ENCODE peak calls at places on chromosomes 3 and 15, in seven cellular contexts. N, T, F, D, K, H and S are unnamed samples.

GRCh38 chr3:154430014-154430413 is at the start of gene GPR149:
- DNase-seq in N (no peak), T (no peak), F (no peak), D (no peak), K (peak; percentile 72), H (no peak), S (no peak)

GRCh38 chr3:184234224-184234623 is 4.8 kb downstream of the VWA5B2 start:
- DNase-seq in N (no peak), T (peak; percentile 90), F (peak; percentile 77), D (peak; percentile 26), K (no peak), H (peak; percentile 41), S (no peak)

GRCh38 chr15:64635486-64635815 is 139.9 kb downstream of the RBPMS2 start:
- DNase-seq in N (no peak), T (peak; percentile 42), F (peak; percentile 79), D (no peak), K (no peak), H (peak; percentile 83), S (no peak)

GRCh38 chr15:73781038-73781925 is 28.1 kb upstream of the INSYN1 start:
- DNase-seq in N (no peak), T (peak; percentile 36), F (peak; percentile 45), D (no peak), K (peak; percentile 56), H (peak; percentile 33), S (no peak)

GRCh38 chr15:66835558-66835878 is 133.5 kb downstream of the SMAD6 start:
- DNase-seq in N (no peak), T (no peak), F (peak; percentile 69), D (no peak), K (no peak), H (no peak), S (no peak)

GRCh38 chr15:96326551-96327154 is 3.8 kb upstream of the NR2F2 start:
- DNase-seq in N (no peak), T (no peak), F (peak; percentile 73), D (peak; percentile 25), K (peak; percentile 53), H (no peak), S (no peak)

GRCh38 chr3:139016430-139017048 is 4.2 kb downstream of the PRR23B start:
- DNase-seq in N (no peak), T (no peak), F (peak; percentile 3), D (no peak), K (no peak), H (no peak), S (no peak)

GRCh38 chr15:48025118-48025517 is 95.7 kb upstream of the SLC24A5 start:
- DNase-seq in N (no peak), T (no peak), F (peak; percentile 5), D (no peak), K (no peak), H (no peak), S (no peak)

GRCh38 chr15:91039996-91040395 is 17.6 kb upstream of the VPS33B start:
- DNase-seq in N (no peak), T (no peak), F (no peak), D (no peak), K (no peak), H (no peak), S (no peak)

GRCh38 chr3:194691481-194692281 is 6.0 kb downstream of the FAM43A start:
- DNase-seq in N (no peak), T (no peak), F (peak; percentile 7), D (peak; percentile 82), K (no peak), H (no peak), S (no peak)

GRCh38 chr15:90336705-90337141 is 15.4 kb upstream of the ZNF774 start:
- DNase-seq in N (no peak), T (peak; percentile 73), F (peak; percentile 53), D (no peak), K (no peak), H (no peak), S (no peak)

GRCh38 chr3:40997711-40998519 is 201.4 kb upstream of the CTNNB1 start:
- DNase-seq in N (no peak), T (no peak), F (no peak), D (no peak), K (no peak), H (no peak), S (no peak)

GRCh38 chr3:126419151-126419703 is 24.5 kb downstream of the CFAP100 start:
- DNase-seq in N (no peak), T (no peak), F (no peak), D (no peak), K (no peak), H (no peak), S (no peak)

GRCh38 chr15:72339777-72340177 is 19.8 kb upstream of the CELF6 start:
- DNase-seq in N (no peak), T (peak; percentile 26), F (peak; percentile 97), D (no peak), K (no peak), H (no peak), S (no peak)

GRCh38 chr3:151263126-151263525 is 15.2 kb downstream of the P2RY14 start:
- DNase-seq in N (no peak), T (no peak), F (peak; percentile 71), D (no peak), K (no peak), H (no peak), S (no peak)

GRCh38 chr3:11534011-11534782 is 109.5 kb downstream of the VGLL4 start:
- DNase-seq in N (no peak), T (no peak), F (no peak), D (no peak), K (no peak), H (no peak), S (no peak)

GRCh38 chr3:188915137-188915536 is 256.6 kb upstream of the TPRG1 start:
- DNase-seq in N (no peak), T (no peak), F (peak; percentile 63), D (no peak), K (no peak), H (no peak), S (no peak)

GRCh38 chr3:12227833-12228232 is 61.0 kb upstream of the PPARG start:
- DNase-seq in N (no peak), T (no peak), F (peak; percentile 96), D (no peak), K (no peak), H (no peak), S (no peak)

GRCh38 chr3:72380193-72380592 is 468.1 kb downstream of the SHQ1 start:
- DNase-seq in N (no peak), T (peak; percentile 38), F (peak; percentile 61), D (no peak), K (no peak), H (no peak), S (no peak)

GRCh38 chr3:29141197-29141911 is 139.5 kb upstream of the RBMS3 start:
- DNase-seq in N (no peak), T (no peak), F (no peak), D (no peak), K (no peak), H (no peak), S (no peak)

GRCh38 chr3:171446801-171447578 is 13.2 kb downstream of the TNIK start:
- DNase-seq in N (no peak), T (peak; percentile 82), F (peak; percentile 95), D (no peak), K (no peak), H (peak; percentile 42), S (no peak)

GRCh38 chr3:140092883-140093536 is 158.0 kb downstream of the CLSTN2 start:
- DNase-seq in N (no peak), T (no peak), F (peak; percentile 3), D (no peak), K (peak; percentile 42), H (no peak), S (no peak)

GRCh38 chr3:149581248-149581647 is 76.6 kb downstream of the WWTR1 start:
- DNase-seq in N (no peak), T (no peak), F (peak; percentile 36), D (no peak), K (no peak), H (no peak), S (no peak)

GRCh38 chr3:141949394-141949793 is 73.0 kb downstream of the ATP1B3 start:
- DNase-seq in N (no peak), T (no peak), F (no peak), D (no peak), K (no peak), H (no peak), S (no peak)

GRCh38 chr3:31288641-31289100 is 244.1 kb upstream of the STT3B start:
- DNase-seq in N (no peak), T (peak; percentile 77), F (peak; percentile 36), D (no peak), K (peak; percentile 53), H (no peak), S (no peak)

GRCh38 chr3:129708328-129708861 is 101.9 kb upstream of the PLXND1 start:
- DNase-seq in N (no peak), T (no peak), F (peak; percentile 6), D (no peak), K (no peak), H (no peak), S (no peak)

GRCh38 chr15:63013052-63013808 is 29.3 kb upstream of the TPM1 start:
- DNase-seq in N (no peak), T (peak; percentile 81), F (peak; percentile 88), D (no peak), K (no peak), H (no peak), S (no peak)

GRCh38 chr3:7875858-7876442 is 625.7 kb upstream of the LMCD1 start:
- DNase-seq in N (no peak), T (no peak), F (no peak), D (no peak), K (no peak), H (no peak), S (no peak)

GRCh38 chr3:147680820-147681488 is 271.8 kb downstream of the ZIC1 start:
- DNase-seq in N (no peak), T (no peak), F (no peak), D (no peak), K (no peak), H (no peak), S (no peak)

GRCh38 chr3:171113716-171114115 is 87.2 kb upstream of the SLC2A2 start:
- DNase-seq in N (no peak), T (no peak), F (no peak), D (no peak), K (peak; percentile 58), H (no peak), S (no peak)

GRCh38 chr15:43958894-43959330 is 132.1 kb downstream of the WDR76 start:
- DNase-seq in N (no peak), T (peak; percentile 5), F (peak; percentile 95), D (no peak), K (no peak), H (no peak), S (no peak)